ENCODE peak calls at places on chromosomes 2 and 18, in six cellular contexts. I is neuronal stem cell, X is IMR-90, Z is mesenchymal stem cell, A is H9, J is H1. Q is an unnamed sample.

GRCh38 chr2:237498341-237498740 is 11.3 kb downstream of the MLPH start:
- DNase-seq in I (no peak), X (no peak), Z (peak; percentile 28), A (no peak), J (no peak), Q (no peak)

GRCh38 chr2:187208199-187208785 is 239.8 kb downstream of the CALCRL start:
- DNase-seq in I (no peak), X (no peak), Z (no peak), A (no peak), J (no peak), Q (no peak)

GRCh38 chr2:235048549-235048948 is 96.7 kb downstream of the SH3BP4 start:
- DNase-seq in I (no peak), X (no peak), Z (no peak), A (no peak), J (no peak), Q (peak; percentile 72)

GRCh38 chr2:197281421-197281820 is 29.2 kb downstream of the ANKRD44 start:
- DNase-seq in I (no peak), X (no peak), Z (no peak), A (no peak), J (no peak), Q (no peak)

GRCh38 chr2:241965931-241966412 is 96.4 kb downstream of the RTP5 start:
- DNase-seq in I (peak; percentile 23), X (peak; percentile 95), Z (peak; percentile 99), A (peak; percentile 42), J (no peak), Q (peak; percentile 67)

GRCh38 chr2:147548453-147548852 is 296.4 kb upstream of the ACVR2A start:
- DNase-seq in I (no peak), X (no peak), Z (no peak), A (no peak), J (no peak), Q (no peak)

GRCh38 chr2:60629263-60629662 is 75.8 kb upstream of the BCL11A start:
- DNase-seq in I (no peak), X (no peak), Z (no peak), A (no peak), J (no peak), Q (no peak)

GRCh38 chr2:159094173-159094737 is 125.8 kb downstream of the TANC1 start:
- DNase-seq in I (no peak), X (peak; percentile 68), Z (peak; percentile 70), A (no peak), J (no peak), Q (peak; percentile 15)

GRCh38 chr2:156892449-156893335 is 364.8 kb upstream of the GALNT5 start:
- DNase-seq in I (peak; percentile 41), X (peak; percentile 60), Z (peak; percentile 47), A (no peak), J (no peak), Q (no peak)

GRCh38 chr2:9378433-9379371 is 44.6 kb downstream of the ITGB1BP1 start:
- DNase-seq in I (no peak), X (peak; percentile 90), Z (peak; percentile 90), A (peak; percentile 52), J (no peak), Q (peak; percentile 9)

GRCh38 chr2:192267484-192267883 is 72.8 kb upstream of the TMEFF2 start:
- DNase-seq in I (no peak), X (peak; percentile 91), Z (peak; percentile 56), A (no peak), J (no peak), Q (no peak)

GRCh38 chr2:151119377-151119776 is 142.3 kb downstream of the RBM43 start:
- DNase-seq in I (no peak), X (no peak), Z (no peak), A (no peak), J (no peak), Q (no peak)

GRCh38 chr2:241863021-241863954 is 4.6 kb upstream of the PDCD1 start:
- DNase-seq in I (no peak), X (peak; percentile 55), Z (no peak), A (no peak), J (no peak), Q (peak; percentile 27)

GRCh38 chr2:8142456-8142855 is 539.4 kb upstream of the ID2 start:
- DNase-seq in I (no peak), X (no peak), Z (no peak), A (no peak), J (no peak), Q (no peak)

GRCh38 chr2:223032187-223033142 is 19.5 kb upstream of the KCNE4 start:
- DNase-seq in I (no peak), X (no peak), Z (no peak), A (no peak), J (no peak), Q (no peak)

GRCh38 chr18:4391859-4392258 is 63.2 kb downstream of the DLGAP1 start:
- DNase-seq in I (no peak), X (no peak), Z (no peak), A (no peak), J (no peak), Q (no peak)

GRCh38 chr2:52429740-52430139 is 1337.9 kb upstream of the CHAC2 start:
- DNase-seq in I (no peak), X (peak; percentile 62), Z (no peak), A (no peak), J (no peak), Q (no peak)

GRCh38 chr2:100520224-100520623 is 42.6 kb upstream of the PDCL3 start:
- DNase-seq in I (no peak), X (no peak), Z (no peak), A (no peak), J (no peak), Q (peak; percentile 66)

GRCh38 chr2:20371656-20372055 is 21.0 kb upstream of the PUM2 start:
- DNase-seq in I (no peak), X (no peak), Z (no peak), A (no peak), J (no peak), Q (no peak)

GRCh38 chr18:68940039-68940438 is 142.2 kb downstream of the CCDC102B start:
- DNase-seq in I (no peak), X (no peak), Z (no peak), A (no peak), J (no peak), Q (no peak)

GRCh38 chr2:42074661-42075060 is 26.8 kb downstream of the PKDCC start:
- DNase-seq in I (no peak), X (no peak), Z (no peak), A (peak; percentile 44), J (no peak), Q (no peak)

GRCh38 chr2:174003635-174004310 is 38.6 kb upstream of the SP3 start:
- DNase-seq in I (no peak), X (no peak), Z (no peak), A (peak; percentile 61), J (no peak), Q (no peak)

GRCh38 chr2:64622443-64623231 is 31.1 kb downstream of the SERTAD2 start:
- DNase-seq in I (no peak), X (no peak), Z (no peak), A (peak; percentile 59), J (no peak), Q (no peak)

GRCh38 chr2:236176417-236176816 is 8.2 kb upstream of the GBX2 start:
- DNase-seq in I (peak; percentile 38), X (peak; percentile 25), Z (no peak), A (no peak), J (no peak), Q (no peak)

GRCh38 chr2:144669196-144669987 is 149.5 kb upstream of the ZEB2 start:
- DNase-seq in I (no peak), X (no peak), Z (no peak), A (no peak), J (no peak), Q (no peak)

GRCh38 chr18:12460874-12461273 is 53.1 kb downstream of the PRELID3A start:
- DNase-seq in I (no peak), X (peak; percentile 56), Z (peak; percentile 61), A (no peak), J (no peak), Q (no peak)

GRCh38 chr2:66389651-66390131 is 45.2 kb upstream of the MEIS1 start:
- DNase-seq in I (no peak), X (no peak), Z (peak; percentile 72), A (no peak), J (no peak), Q (no peak)

GRCh38 chr2:120483355-120483754 is 137.4 kb downstream of the INHBB start:
- DNase-seq in I (no peak), X (no peak), Z (no peak), A (no peak), J (no peak), Q (no peak)

GRCh38 chr18:23871410-23871809 is 143.1 kb upstream of the TTC39C start:
- DNase-seq in I (no peak), X (no peak), Z (peak; percentile 15), A (no peak), J (no peak), Q (peak; percentile 65)
- H2AFZ ChIP-seq in I (no peak overlapping the region), X (no peak overlapping the region), Z (no peak overlapping the region), A (no peak overlapping the region), J (no peak overlapping the region), Q (no peak overlapping the region)

DNA sequence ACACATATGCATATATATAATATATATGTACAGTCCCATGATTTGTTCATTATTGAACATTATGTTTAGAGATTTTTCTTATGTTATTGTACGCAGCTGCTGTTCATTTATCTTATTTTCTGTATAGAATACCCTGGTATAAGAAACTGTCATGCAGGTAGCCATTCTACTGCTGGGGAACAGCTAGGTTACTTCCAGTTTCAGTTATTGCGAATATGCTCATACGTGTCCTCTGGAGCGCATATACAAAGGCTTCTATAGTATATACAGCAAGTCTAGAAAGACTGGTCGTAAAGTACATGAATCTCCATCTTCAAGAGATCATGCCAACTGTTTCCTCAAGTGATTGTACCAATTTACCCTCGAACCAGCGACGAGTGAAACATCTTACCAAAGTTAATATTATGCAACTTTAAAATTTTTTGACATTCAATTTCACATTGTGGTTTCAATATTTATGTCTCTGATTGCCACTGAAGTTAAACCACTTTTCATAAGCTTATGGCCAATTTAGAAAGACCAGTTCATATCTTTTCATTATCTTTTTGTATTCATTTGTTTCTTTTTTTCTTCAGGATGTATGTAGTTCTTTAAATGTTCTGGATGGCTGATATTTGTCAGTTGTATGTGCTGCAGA is 53.5 kb downstream of the RDH14 start:
- DNase-seq in I (no peak), X (no peak), Z (no peak), A (no peak), J (no peak), Q (peak; percentile 34)
- H3K79me1 ChIP-seq in I (no peaks in the 10 kb centered on the region), X (no peaks in the 10 kb centered on the region), Z (no peaks in the 10 kb centered on the region), A (no peaks in the 10 kb centered on the region), J (no peaks in the 10 kb centered on the region), Q (no peaks in the 10 kb centered on the region)

DNA sequence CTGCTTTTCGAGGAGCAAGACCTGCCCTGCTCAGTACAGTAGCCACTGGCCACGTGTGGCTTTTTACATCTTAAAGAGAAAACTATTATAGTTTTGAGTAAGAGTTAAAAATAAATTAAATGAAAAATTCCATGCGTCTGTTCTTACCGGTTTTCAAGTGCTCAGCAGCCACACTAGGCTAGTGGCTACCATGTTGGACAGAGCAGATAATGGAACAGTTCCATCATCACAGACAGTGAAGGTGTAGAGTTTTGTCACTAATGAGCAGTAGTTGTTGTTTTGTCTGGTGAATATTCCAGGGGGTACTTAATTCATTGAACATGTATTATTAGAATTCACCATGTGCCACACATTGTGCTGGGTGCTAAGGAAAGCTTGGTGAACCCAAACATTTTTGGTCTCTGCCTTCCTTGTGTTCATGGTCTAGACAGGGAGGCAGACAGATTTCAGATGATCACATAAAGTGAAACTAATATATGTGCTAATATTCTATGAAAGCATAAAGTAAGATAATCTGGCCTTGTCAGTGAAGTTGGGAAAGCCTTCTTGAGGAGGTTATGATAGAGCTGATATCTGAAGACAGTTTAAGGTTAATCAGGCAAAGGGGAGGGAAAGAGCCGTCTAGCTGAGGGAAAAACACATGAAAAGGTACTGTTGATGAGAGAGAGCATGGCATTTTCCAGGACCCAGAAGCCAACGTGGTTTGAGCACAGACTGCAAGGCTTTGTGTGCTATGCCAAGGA is 1.4 kb downstream of the ALMS1 start:
- DNase-seq in I (no peak), X (no peak), Z (no peak), A (no peak), J (no peak), Q (no peak)
- H2AFZ ChIP-seq in I (peak overlapping the region; percentile 96), X (no peak overlapping the region), Z (no peak overlapping the region), A (no peak overlapping the region), J (no peak overlapping the region), Q (no peak overlapping the region)

GRCh38 chr2:128302011-128302743 is 16.5 kb downstream of the HS6ST1 start:
- DNase-seq in I (no peak), X (no peak), Z (no peak), A (no peak), J (no peak), Q (peak; percentile 97)
- H3K79me1 ChIP-seq in I (peaks cover 38% of the 10 kb centered on the region), X (peaks cover 91% of the 10 kb centered on the region), Z (peaks cover 38% of the 10 kb centered on the region), A (peaks cover 16% of the 10 kb centered on the region), J (peaks cover 66% of the 10 kb centered on the region), Q (peaks cover 22% of the 10 kb centered on the region)

Q was measured in trophoblast cell.